ENCODE peak calls at places on chromosome 7, in four cellular contexts. T, S, V and Q are unnamed samples.

GRCh38 chr7:137360087-137360679 is 16.6 kb upstream of the PTN start:
- DNase-seq in S (peak), T (peak), V (no peak), Q (peak)

GRCh38 chr7:142883571-142884284 is 1.8 kb downstream of the TRPV6 start:
- DNase-seq in V (no peak), S (no peak), T (no peak), Q (no peak)

GRCh38 chr7:102890971-102891692 is 21.7 kb upstream of the LRRC17 start:
- DNase-seq in V (no peak), S (no peak), T (no peak), Q (no peak)

GRCh38 chr7:82229164-82229563 is 214.4 kb downstream of the CACNA2D1 start:
- DNase-seq in V (no peak), T (no peak), S (no peak), Q (peak)

GRCh38 chr7:28981282-28981555 is 23.1 kb upstream of the TRIL start:
- DNase-seq in T (no peak), V (no peak), S (no peak), Q (no peak)

GRCh38 chr7:131355917-131356777 is 28.5 kb downstream of the MKLN1 start:
- DNase-seq in T (no peak), V (no peak), S (no peak), Q (peak)

GRCh38 chr7:155964543-155964942 is 152.3 kb upstream of the SHH start:
- DNase-seq in V (no peak), T (no peak), S (no peak), Q (no peak)

GRCh38 chr7:19215421-19215820 is 70.2 kb upstream of the FERD3L start:
- DNase-seq in T (peak), S (peak), V (peak), Q (peak)

GRCh38 chr7:22859676-22860290 is 37.1 kb upstream of the TOMM7 start:
- DNase-seq in T (no peak), S (peak), V (no peak), Q (no peak)

GRCh38 chr7:37265006-37265405 is 183.7 kb downstream of the ELMO1 start:
- DNase-seq in V (no peak), S (no peak), T (no peak), Q (no peak)

GRCh38 chr7:121039510-121039822 is 51.0 kb downstream of the CPED1 start:
- DNase-seq in S (no peak), V (no peak), T (no peak), Q (no peak)

GRCh38 chr7:112271162-112271561 is 64.7 kb downstream of the ZNF277 start:
- DNase-seq in V (no peak), S (no peak), T (no peak), Q (no peak)

GRCh38 chr7:138081868-138082267 is 5.6 kb downstream of the AKR1D1 start:
- DNase-seq in S (no peak), V (no peak), T (no peak), Q (no peak)

GRCh38 chr7:130140551-130141160 is 64.5 kb downstream of the TMEM209 start:
- DNase-seq in S (no peak), T (no peak), V (no peak), Q (no peak)

GRCh38 chr7:50151661-50152060 is 58.6 kb upstream of the ZPBP start:
- DNase-seq in T (no peak), S (no peak), V (no peak), Q (no peak)

GRCh38 chr7:47195641-47196040 is 386.3 kb downstream of the TNS3 start:
- DNase-seq in T (no peak), V (no peak), S (no peak), Q (no peak)

GRCh38 chr7:18570890-18571478 is 75.4 kb downstream of the HDAC9 start:
- DNase-seq in S (peak), V (peak), T (no peak), Q (peak)

GRCh38 chr7:126361183-126361582 is 891.6 kb downstream of the GRM8 start:
- DNase-seq in V (no peak), S (no peak), T (no peak), Q (no peak)

GRCh38 chr7:123923599-123923998 is 1.4 kb upstream of the SPAM1 start:
- DNase-seq in S (no peak), V (no peak), T (no peak), Q (no peak)

GRCh38 chr7:85033263-85033662 is 153.6 kb downstream of the SEMA3D start:
- DNase-seq in S (no peak), V (no peak), T (no peak), Q (no peak)

GRCh38 chr7:109456116-109456515 is 886.4 kb downstream of the DNAJB9 start:
- DNase-seq in T (no peak), V (no peak), S (no peak), Q (no peak)
- H3K9ac ChIP-seq in T (no peak), V (no peak), S (no peak), Q (no peak)

DNA sequence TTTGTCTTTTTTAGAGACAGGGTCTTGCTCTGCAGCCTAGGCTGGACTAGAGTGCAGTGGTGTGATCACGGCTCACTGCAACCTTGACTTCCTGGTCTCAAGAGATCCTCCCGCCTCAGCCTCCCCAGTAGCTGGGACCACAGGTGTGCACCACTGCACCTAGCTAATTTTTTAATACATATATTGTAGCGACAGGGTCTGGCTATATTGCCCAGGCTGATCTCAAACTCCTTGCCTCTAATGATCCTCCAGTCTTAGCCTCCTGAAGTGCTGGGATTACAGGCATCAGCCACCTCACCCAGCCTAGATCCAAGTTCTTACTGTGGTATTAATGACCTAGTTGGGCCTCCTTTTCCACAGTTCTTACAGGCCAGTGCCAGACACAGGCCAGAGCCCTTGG is 11.7 kb upstream of the SERPINE1 start:
- DNase-seq in S (no peak), V (no peak), T (no peak), Q (no peak)
- H3K9ac ChIP-seq in S (no peak), V (no peak), T (no peak), Q (no peak)

GRCh38 chr7:74126220-74126880 is 42.7 kb downstream of the LIMK1 start:
- DNase-seq in S (no peak), T (no peak), V (no peak), Q (no peak)

GRCh38 chr7:74134117-74134539 is 40.0 kb upstream of the EIF4H start:
- DNase-seq in T (no peak), S (peak), V (no peak), Q (peak)

GRCh38 chr7:74130518-74130917 is 43.6 kb upstream of the EIF4H start:
- DNase-seq in T (no peak), S (no peak), V (no peak), Q (no peak)
- H3K9ac ChIP-seq in T (no peak), S (no peak), V (no peak), Q (no peak)

GRCh38 chr7:44976040-44976745 is 2.6 kb downstream of the MYO1G start:
- DNase-seq in V (no peak), S (no peak), T (no peak), Q (no peak)

GRCh38 chr7:44975331-44976039 is 3.3 kb downstream of the MYO1G start:
- DNase-seq in V (no peak), S (no peak), T (no peak), Q (no peak)

GRCh38 chr7:44977956-44978355 is 859 bp downstream of the MYO1G start:
- DNase-seq in V (no peak), S (no peak), T (no peak), Q (no peak)

GRCh38 chr7:44977304-44977858 is 1.4 kb downstream of the MYO1G start:
- DNase-seq in T (no peak), S (no peak), V (no peak), Q (no peak)

GRCh38 chr7:44976746-44977196 is 2.0 kb downstream of the MYO1G start:
- DNase-seq in V (no peak), S (no peak), T (no peak), Q (no peak)
- H3K9ac ChIP-seq in V (no peak), S (no peak), T (no peak), Q (no peak)

GRCh38 chr7:96080021-96080420 is 241.9 kb downstream of the SLC25A13 start:
- DNase-seq in S (no peak), T (peak), V (peak), Q (no peak)

GRCh38 chr7:96075510-96076349 is 246.2 kb downstream of the SLC25A13 start:
- DNase-seq in T (peak), V (peak), S (peak), Q (peak)

DNA sequence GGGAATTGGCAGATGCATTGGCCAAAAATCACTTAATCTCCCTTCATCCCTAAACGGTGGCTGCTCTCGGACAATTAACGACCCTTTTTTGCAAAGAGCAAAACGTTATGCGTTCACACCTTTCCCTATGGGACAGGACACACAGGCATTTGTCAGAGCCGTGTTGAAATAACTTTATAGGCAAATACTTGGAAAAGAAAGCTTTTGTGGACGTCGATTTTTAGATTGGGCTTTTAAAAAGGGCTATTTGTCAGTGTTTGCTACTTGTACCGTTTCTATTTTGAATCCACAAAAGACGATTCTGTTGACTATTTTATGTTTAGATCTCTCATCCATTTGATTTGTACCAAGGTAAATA is 245.6 kb downstream of the SLC25A13 start:
- DNase-seq in T (no peak), S (no peak), V (no peak), Q (no peak)
- H3K9ac ChIP-seq in T (no peak), S (peak), V (no peak), Q (peak)

GRCh38 chr7:4745971-4746919 is 29.2 kb upstream of the AP5Z1 start:
- DNase-seq in V (peak), T (no peak), S (peak), Q (peak)
- H3K9ac ChIP-seq in V (peak), T (no peak), S (peak), Q (peak)

GRCh38 chr7:43113622-43114450 is 1.4 kb downstream of the HECW1 start:
- DNase-seq in V (no peak), S (no peak), T (no peak), Q (peak)
- H3K9ac ChIP-seq in V (no peak), S (peak), T (peak), Q (no peak)

GRCh38 chr7:75772081-75773077 is at the start of gene CCL26:
- DNase-seq in S (peak), V (peak), T (no peak), Q (peak)
- H3K9ac ChIP-seq in S (peak), V (no peak), T (no peak), Q (peak)

GRCh38 chr7:2158331-2159175 is 74.2 kb downstream of the MAD1L1 start:
- DNase-seq in V (no peak), S (no peak), T (no peak), Q (no peak)
- H3K9ac ChIP-seq in V (no peak), S (peak), T (peak), Q (peak)

DNA sequence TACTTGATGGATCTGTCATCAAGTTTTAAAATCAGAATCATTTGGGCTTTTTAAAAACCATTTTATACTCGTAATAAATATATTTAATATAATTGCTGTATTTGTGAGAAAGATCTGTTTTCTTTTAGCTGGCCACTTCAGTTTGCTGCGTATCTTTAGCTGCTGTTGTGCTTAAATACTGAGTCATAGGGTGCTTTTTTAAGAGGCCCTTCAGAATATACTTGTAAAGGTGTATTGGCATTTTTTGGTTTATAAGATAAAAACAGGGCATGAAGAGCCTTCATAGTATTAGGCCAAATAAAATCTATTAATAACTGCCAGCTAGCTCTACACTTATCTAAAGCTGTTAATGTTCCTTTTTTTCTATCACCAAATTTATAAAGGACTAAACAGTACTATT is 43.8 kb downstream of the STK17A start:
- DNase-seq in T (no peak), S (no peak), V (no peak), Q (no peak)
- H3K9ac ChIP-seq in T (no peak), S (no peak), V (no peak), Q (no peak)